ENCODE peak calls at places on chromosomes 4 and X, in four cellular contexts. Q is mesothelial cell of epicardium, V is A549, L is NB4. N is an unnamed sample.
A peak's percentile ranks its signal among the peaks of the same experiment; 100 is the strongest.

GRCh38 chr4:140252742-140253555 is 99.0 kb upstream of the MAML3 start:
- DNase-seq in L (peak; percentile 69), Q (peak; percentile 75), V (peak; percentile 63), N (peak; percentile 53)

GRCh38 chr4:38902695-38903094 is 35.1 kb downstream of the FAM114A1 start:
- DNase-seq in Q (no peak), L (peak; percentile 59), V (peak; percentile 44), N (no peak)

GRCh38 chrX:15674514-15674898 is 9.9 kb upstream of the CLTRN start:
- DNase-seq in V (peak; percentile 84), L (peak; percentile 89), Q (peak; percentile 54), N (peak; percentile 77)

GRCh38 chr4:69753666-69754065 is 6.8 kb downstream of the SULT1B1 start:
- DNase-seq in L (no peak), V (no peak), Q (no peak), N (no peak)

GRCh38 chr4:15001248-15001824 is 945 bp upstream of the CPEB2 start:
- DNase-seq in V (peak; percentile 18), Q (peak; percentile 40), L (peak; percentile 84), N (peak; percentile 40)

GRCh38 chr4:33133723-33134122 is 2413.6 kb downstream of the PCDH7 start:
- DNase-seq in V (no peak), L (no peak), Q (no peak), N (no peak)

GRCh38 chr4:81221303-81222081 is 6.5 kb upstream of the PRKG2 start:
- DNase-seq in V (no peak), L (no peak), Q (no peak), N (no peak)

GRCh38 chr4:54941994-54942552 is 183.3 kb downstream of the KDR start:
- DNase-seq in Q (no peak), L (no peak), V (no peak), N (peak; percentile 48)

GRCh38 chr4:3261411-3262207 is 12.7 kb downstream of the MSANTD1 start:
- DNase-seq in Q (peak; percentile 20), V (no peak), L (no peak), N (no peak)

GRCh38 chr4:151228196-151229119 is 48.5 kb upstream of the PRSS48 start:
- DNase-seq in Q (no peak), L (no peak), V (no peak), N (no peak)

GRCh38 chr4:70873216-70873615 is 29.0 kb upstream of the MOB1B start:
- DNase-seq in V (no peak), Q (no peak), L (peak; percentile 7), N (no peak)

DNA sequence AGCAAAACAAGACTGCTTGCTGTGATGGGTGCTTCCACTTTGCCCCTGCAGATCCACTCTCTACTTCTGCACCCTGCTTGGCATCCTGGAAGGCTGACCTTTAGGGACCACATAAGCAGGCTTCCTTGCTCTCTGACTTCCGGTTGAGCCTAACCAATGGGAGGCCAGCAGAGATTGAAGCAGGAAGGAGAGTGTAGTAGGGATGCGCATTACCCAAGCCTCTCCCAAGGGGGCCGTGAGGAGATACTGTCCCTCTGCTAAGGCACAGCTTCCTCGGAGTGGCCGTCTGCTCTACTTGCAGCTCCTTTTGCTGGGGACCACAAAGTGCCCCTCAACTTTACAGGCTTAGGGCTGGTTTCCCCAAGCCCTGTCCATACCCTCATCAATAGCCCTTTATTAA is 624.3 kb upstream of the TENM3 start:
- DNase-seq in V (no peak), L (no peak), Q (no peak), N (no peak)
- TF ChIP-seq CTCF in V (no peak), L (no peak), Q (no peak), N (no peak)

GRCh38 chr4:82947498-82947897 is 47.0 kb downstream of the THAP9 start:
- DNase-seq in Q (no peak), V (no peak), L (no peak), N (no peak)
- TF ChIP-seq CTCF in Q (no peak), V (no peak), L (no peak), N (no peak)

GRCh38 chrX:13763489-13763888 is 28.9 kb downstream of the OFD1 start:
- DNase-seq in L (no peak), Q (no peak), V (no peak), N (no peak)
- TF ChIP-seq CTCF in L (no peak), Q (peak; percentile 13), V (no peak), N (no peak)

GRCh38 chrX:13750812-13751211 is 16.3 kb downstream of the OFD1 start:
- DNase-seq in Q (no peak), L (peak; percentile 41), V (no peak), N (no peak)
- TF ChIP-seq CTCF in Q (no peak), L (no peak), V (no peak), N (no peak)

GRCh38 chrX:35726176-35726575 is 72.0 kb upstream of the MAGEB16 start:
- DNase-seq in Q (no peak), L (peak; percentile 14), V (no peak), N (no peak)
- TF ChIP-seq CTCF in Q (no peak), L (no peak), V (peak; percentile 30), N (no peak)

DNA sequence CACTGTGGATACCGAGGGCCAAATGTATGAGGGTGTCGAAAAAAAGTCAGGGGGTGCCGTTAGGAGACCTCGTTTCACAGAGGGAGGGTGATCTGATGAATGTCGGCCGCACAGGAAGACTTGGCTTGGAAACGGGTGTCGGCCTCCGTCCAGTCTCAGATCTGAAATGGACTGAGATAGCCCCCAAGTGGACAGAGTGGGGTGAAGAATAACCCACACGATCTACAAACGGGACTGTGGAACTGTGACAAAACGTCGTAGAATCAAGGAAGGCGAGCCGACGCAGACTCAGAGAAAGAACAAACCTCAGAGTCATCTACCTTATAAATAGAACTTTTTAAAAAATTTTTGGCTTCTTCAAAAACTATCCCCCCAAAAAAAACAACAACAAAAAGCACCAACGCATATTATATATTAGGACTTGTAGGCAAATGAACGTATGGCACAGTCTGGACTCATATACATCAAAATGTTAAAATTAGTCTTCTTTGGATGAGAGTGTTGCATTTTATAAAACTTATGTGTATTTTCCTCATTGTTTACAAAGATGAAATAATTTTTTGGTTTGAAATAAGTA is 63.8 kb upstream of the IRF2 start:
- DNase-seq in Q (peak; percentile 41), L (peak; percentile 95), V (peak; percentile 66), N (peak; percentile 62)
- TF ChIP-seq CTCF in Q (peak; percentile 28), L (peak; percentile 57), V (peak; percentile 63), N (peak; percentile 74)

GRCh38 chr4:60461551-60461950 is 738.6 kb upstream of the ADGRL3 start:
- DNase-seq in V (no peak), L (no peak), Q (no peak), N (no peak)

DNA sequence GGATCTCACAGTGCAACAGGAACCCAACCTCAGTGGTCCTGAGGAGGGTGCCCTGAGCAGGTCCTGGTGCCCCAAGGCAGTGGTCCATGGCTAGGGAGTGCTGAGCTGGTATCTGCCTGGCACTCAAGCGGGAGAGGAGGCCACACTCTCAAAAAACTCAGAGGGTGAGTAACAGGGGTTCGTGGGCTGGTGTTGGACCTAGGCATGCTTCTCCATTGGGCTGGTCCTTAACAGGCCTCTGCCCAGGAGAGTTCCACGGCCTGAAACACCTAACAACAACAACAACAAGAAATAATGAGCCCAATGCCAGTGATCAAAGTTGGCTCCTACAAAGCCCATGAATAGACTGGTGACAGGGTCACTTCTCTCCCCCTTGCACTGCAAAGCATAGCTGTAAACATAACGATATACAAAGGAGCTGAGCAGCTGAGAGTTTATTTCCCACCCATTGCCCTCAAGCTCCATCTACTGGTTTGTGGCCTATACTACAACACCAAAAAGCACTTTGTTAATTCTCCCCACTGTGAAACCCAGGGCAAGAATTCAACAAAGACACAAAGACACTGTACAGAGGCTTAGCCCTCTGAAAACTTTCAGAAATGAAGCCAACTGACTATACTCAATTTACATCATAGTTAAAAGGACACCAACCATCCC is 736.2 kb upstream of the ADGRL3 start:
- DNase-seq in V (no peak), L (peak; percentile 41), Q (no peak), N (no peak)
- TF ChIP-seq CTCF in V (no peak), L (peak; percentile 66), Q (no peak), N (no peak)

DNA sequence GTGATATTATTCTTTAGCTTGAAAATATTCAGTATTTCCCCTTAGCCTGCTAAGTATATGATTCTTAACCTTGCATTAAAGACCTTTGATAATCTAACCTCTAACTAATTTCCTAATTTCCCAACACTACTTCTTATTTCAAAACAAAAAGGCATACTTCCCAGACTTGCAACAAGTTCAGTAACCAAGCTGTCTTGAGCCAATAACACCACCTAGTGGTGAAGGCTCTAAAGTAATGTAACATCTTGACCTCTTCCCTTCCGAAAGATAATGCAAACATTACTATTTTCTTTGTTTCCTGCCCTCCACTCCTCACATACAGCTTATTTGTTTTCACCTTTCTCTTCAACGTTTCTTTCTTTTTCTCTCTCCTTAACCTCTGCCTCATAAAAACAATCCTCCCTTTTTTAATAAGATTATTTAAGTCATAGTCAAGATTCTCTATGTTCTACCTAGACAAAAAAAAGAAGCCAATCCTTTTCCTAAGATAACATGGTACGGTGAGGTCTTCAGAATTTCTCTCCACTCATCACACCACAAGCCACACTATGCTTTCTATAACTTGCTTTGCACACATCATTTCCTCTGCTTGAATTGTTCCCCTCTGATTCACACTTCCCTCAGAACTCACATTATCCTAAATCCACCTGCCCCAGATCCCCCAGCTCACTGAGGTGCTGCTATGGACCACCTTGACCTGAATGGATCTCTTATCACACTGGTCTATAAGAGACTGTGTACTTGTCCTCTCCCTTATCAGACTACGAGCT is 3.5 kb downstream of the FAT1 start:
- DNase-seq in V (no peak), Q (no peak), L (peak; percentile 50), N (no peak)
- TF ChIP-seq CTCF in V (peak; percentile 35), Q (peak; percentile 42), L (peak; percentile 27), N (no peak)

DNA sequence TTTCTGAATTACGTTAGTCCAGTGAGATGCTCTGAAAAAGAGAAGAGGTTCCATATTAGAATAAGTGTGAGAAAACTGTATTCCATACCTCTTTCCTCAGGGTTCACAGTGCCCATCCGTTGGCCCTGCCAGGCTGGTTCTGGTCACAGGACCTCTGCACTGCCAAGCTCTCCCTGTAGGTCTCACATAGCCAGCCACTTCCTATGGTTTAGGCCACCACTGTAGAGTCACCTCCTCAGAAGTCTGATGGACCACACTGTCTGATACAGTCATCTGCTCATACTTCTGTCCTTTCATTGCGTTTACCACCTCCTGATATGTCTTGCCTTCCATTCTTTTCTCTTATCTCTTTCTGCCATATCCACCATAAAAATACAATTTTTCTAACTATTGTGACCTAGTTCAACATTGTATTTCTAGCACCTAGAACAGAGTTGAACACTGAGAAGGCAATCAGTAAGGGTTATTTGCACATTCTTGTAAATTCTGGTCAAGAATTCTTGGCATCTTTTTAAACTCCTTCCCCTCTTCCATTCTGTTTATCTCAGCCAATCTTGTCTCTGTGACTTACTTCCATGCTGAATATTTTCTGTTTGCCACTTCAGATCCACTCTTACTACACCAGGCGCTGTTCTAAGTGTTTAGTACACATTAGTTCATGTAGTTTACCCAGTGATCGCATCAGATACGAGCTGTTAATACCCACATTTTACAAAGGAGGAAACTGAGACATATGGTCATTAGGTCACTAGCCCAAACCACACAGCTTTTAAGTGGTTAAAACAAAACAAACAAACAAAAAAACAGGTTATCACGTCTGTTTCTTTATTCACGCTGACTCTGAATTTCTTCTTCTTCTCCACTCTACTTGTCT is 125.6 kb downstream of the CBR4 start:
- DNase-seq in V (no peak), L (no peak), Q (no peak), N (no peak)
- TF ChIP-seq CTCF in V (no peak), L (no peak), Q (no peak), N (no peak)